ENCODE peak calls at places on chromosomes 4 and X, in six cellular contexts. One of them, this sample, is unnamed.

GRCh38 chr4:39118034-39118658 is 56.1 kb downstream of the KLHL5 start:
- DNase-seq in T-helper 2 cell: no peak
- DNase-seq in left cardiac atrium: no peak
- DNase-seq in Karpas-422: no peak
- DNase-seq in GM13976: no peak
- DNase-seq in HCEC 1CT: no peak
- DNase-seq in this sample: no peak

GRCh38 chrX:139862208-139862607 is 70.6 kb downstream of the ATP11C start:
- DNase-seq in GM13976: no peak
- DNase-seq in left cardiac atrium: no peak
- DNase-seq in T-helper 2 cell: no peak
- DNase-seq in Karpas-422: peak
- DNase-seq in HCEC 1CT: no peak
- DNase-seq in this sample: no peak

GRCh38 chrX:153454901-153455550 is 9.2 kb upstream of the TREX2 start:
- DNase-seq in Karpas-422: no peak
- DNase-seq in T-helper 2 cell: no peak
- DNase-seq in HCEC 1CT: no peak
- DNase-seq in left cardiac atrium: peak
- DNase-seq in GM13976: no peak
- DNase-seq in this sample: no peak

GRCh38 chrX:37685452-37686347 is at the start of gene XK:
- DNase-seq in Karpas-422: no peak
- DNase-seq in HCEC 1CT: no peak
- DNase-seq in left cardiac atrium: peak
- DNase-seq in GM13976: peak
- DNase-seq in T-helper 2 cell: peak
- DNase-seq in this sample: peak

GRCh38 chrX:106481341-106481740 is 130.4 kb upstream of the RADX start:
- DNase-seq in HCEC 1CT: peak
- DNase-seq in T-helper 2 cell: no peak
- DNase-seq in left cardiac atrium: no peak
- DNase-seq in Karpas-422: peak
- DNase-seq in GM13976: no peak
- DNase-seq in this sample: no peak

GRCh38 chr4:108345862-108346530 is 177.3 kb upstream of the LEF1 start:
- DNase-seq in left cardiac atrium: no peak
- DNase-seq in Karpas-422: no peak
- DNase-seq in T-helper 2 cell: no peak
- DNase-seq in HCEC 1CT: peak
- DNase-seq in GM13976: no peak
- DNase-seq in this sample: no peak

GRCh38 chr4:189613202-189613601 is 327.5 kb upstream of the FRG1 start:
- DNase-seq in HCEC 1CT: no peak
- DNase-seq in Karpas-422: no peak
- DNase-seq in GM13976: no peak
- DNase-seq in T-helper 2 cell: no peak
- DNase-seq in left cardiac atrium: no peak
- DNase-seq in this sample: no peak

GRCh38 chr4:15756361-15756861 is 21.7 kb upstream of the CD38 start:
- DNase-seq in HCEC 1CT: peak
- DNase-seq in T-helper 2 cell: peak
- DNase-seq in GM13976: peak
- DNase-seq in left cardiac atrium: no peak
- DNase-seq in Karpas-422: peak
- DNase-seq in this sample: no peak

GRCh38 chrX:19514791-19515614 is at the start of gene MAP3K15:
- DNase-seq in T-helper 2 cell: no peak
- DNase-seq in GM13976: peak
- DNase-seq in left cardiac atrium: peak
- DNase-seq in HCEC 1CT: peak
- DNase-seq in Karpas-422: no peak
- DNase-seq in this sample: peak

GRCh38 chr4:10643600-10644425 is 40.8 kb downstream of the CLNK start:
- DNase-seq in T-helper 2 cell: no peak
- DNase-seq in GM13976: no peak
- DNase-seq in HCEC 1CT: no peak
- DNase-seq in Karpas-422: no peak
- DNase-seq in left cardiac atrium: no peak
- DNase-seq in this sample: no peak

GRCh38 chrX:14043209-14043608 is 13.5 kb upstream of the GEMIN8 start:
- DNase-seq in left cardiac atrium: no peak
- DNase-seq in T-helper 2 cell: no peak
- DNase-seq in GM13976: no peak
- DNase-seq in Karpas-422: no peak
- DNase-seq in HCEC 1CT: no peak
- DNase-seq in this sample: no peak

GRCh38 chr4:26199566-26199965 is 121.2 kb upstream of the RBPJ start:
- DNase-seq in HCEC 1CT: no peak
- DNase-seq in T-helper 2 cell: no peak
- DNase-seq in GM13976: no peak
- DNase-seq in left cardiac atrium: no peak
- DNase-seq in Karpas-422: no peak
- DNase-seq in this sample: no peak

GRCh38 chr4:184879251-184879650 is 53.5 kb upstream of the ACSL1 start:
- DNase-seq in HCEC 1CT: no peak
- DNase-seq in Karpas-422: no peak
- DNase-seq in left cardiac atrium: no peak
- DNase-seq in T-helper 2 cell: no peak
- DNase-seq in GM13976: no peak
- DNase-seq in this sample: no peak

GRCh38 chr4:76977113-76977512 is 27.6 kb downstream of the SEPTIN11 start:
- DNase-seq in Karpas-422: no peak
- DNase-seq in HCEC 1CT: no peak
- DNase-seq in left cardiac atrium: no peak
- DNase-seq in GM13976: no peak
- DNase-seq in T-helper 2 cell: no peak
- DNase-seq in this sample: no peak

GRCh38 chr4:76801621-76802545 is 96.1 kb downstream of the SOWAHB start:
- DNase-seq in HCEC 1CT: no peak
- DNase-seq in Karpas-422: no peak
- DNase-seq in left cardiac atrium: peak
- DNase-seq in GM13976: no peak
- DNase-seq in T-helper 2 cell: no peak
- DNase-seq in this sample: no peak

GRCh38 chr4:42331914-42332368 is 65.3 kb upstream of the SHISA3 start:
- DNase-seq in HCEC 1CT: no peak
- DNase-seq in GM13976: no peak
- DNase-seq in Karpas-422: peak
- DNase-seq in left cardiac atrium: peak
- DNase-seq in T-helper 2 cell: no peak
- DNase-seq in this sample: peak

GRCh38 chr4:6372649-6373525 is 99.5 kb downstream of the PPP2R2C start:
- DNase-seq in GM13976: peak
- DNase-seq in left cardiac atrium: no peak
- DNase-seq in T-helper 2 cell: no peak
- DNase-seq in HCEC 1CT: peak
- DNase-seq in Karpas-422: peak
- DNase-seq in this sample: no peak

GRCh38 chr4:15378055-15378454 is 49.8 kb upstream of the C1QTNF7 start:
- DNase-seq in T-helper 2 cell: no peak
- DNase-seq in HCEC 1CT: peak
- DNase-seq in Karpas-422: no peak
- DNase-seq in left cardiac atrium: no peak
- DNase-seq in GM13976: no peak
- DNase-seq in this sample: no peak

GRCh38 chr4:141275834-141276233 is 55.1 kb downstream of the ZNF330 start:
- DNase-seq in left cardiac atrium: no peak
- DNase-seq in T-helper 2 cell: no peak
- DNase-seq in GM13976: no peak
- DNase-seq in HCEC 1CT: peak
- DNase-seq in Karpas-422: no peak
- DNase-seq in this sample: no peak

GRCh38 chr4:108794136-108794535 is 31.3 kb upstream of the ETNPPL start:
- DNase-seq in left cardiac atrium: no peak
- DNase-seq in Karpas-422: no peak
- DNase-seq in GM13976: no peak
- DNase-seq in T-helper 2 cell: no peak
- DNase-seq in HCEC 1CT: peak
- DNase-seq in this sample: no peak

This sample was measured in psoas muscle.